ENCODE peak calls at places on chromosomes 5 and 9, in ten cellular contexts. T is fibroblast of lung, H is tibial artery, P is ascending aorta, L is right cardiac atrium, R is NT2/D1, F is astrocyte of the spinal cord, I is A549, Y is AG09309, J is GM12865. W is an unnamed sample.

GRCh38 chr5:52771343-52772039 is 16.2 kb upstream of the ITGA1 start:
- DNase-seq in R (no peak), J (peak), F (no peak), P (no peak), T (no peak), Y (no peak), I (no peak), L (no peak), H (no peak), W (no peak)

GRCh38 chr9:120868676-120869359 is 8.2 kb downstream of the PHF19 start:
- DNase-seq in T (peak), H (peak), Y (peak), P (peak), I (peak), R (peak), J (peak), F (peak), L (peak), W (peak)

GRCh38 chr5:32173394-32174010 is 617 bp downstream of the GOLPH3 start:
- DNase-seq in Y (no peak), J (peak), H (peak), L (peak), P (no peak), F (no peak), I (peak), R (no peak), T (peak), W (peak)

GRCh38 chr5:135229122-135229521 is 169.9 kb downstream of the MACROH2A1 start:
- DNase-seq in I (no peak), J (no peak), T (no peak), R (no peak), F (no peak), P (no peak), L (no peak), Y (no peak), H (no peak), W (no peak)

GRCh38 chr9:136603901-136604816 is 58.3 kb upstream of the NOTCH1 start:
- DNase-seq in T (no peak), P (no peak), H (no peak), L (peak), F (no peak), I (no peak), J (no peak), R (no peak), Y (no peak), W (no peak)

GRCh38 chr9:131997779-131998178 is 81.9 kb downstream of the MED27 start:
- DNase-seq in R (no peak), F (peak), Y (no peak), H (no peak), I (no peak), L (peak), J (no peak), T (peak), P (no peak), W (peak)

GRCh38 chr5:99105216-99105615 is 176.4 kb upstream of the CHD1 start:
- DNase-seq in F (peak), T (peak), R (no peak), J (no peak), I (no peak), H (no peak), P (no peak), Y (no peak), L (no peak), W (no peak)

GRCh38 chr5:103522586-103522985 is 40.0 kb downstream of the NUDT12 start:
- DNase-seq in T (no peak), Y (no peak), H (no peak), I (no peak), L (peak), R (no peak), J (no peak), F (no peak), P (no peak), W (no peak)

GRCh38 chr5:141961466-141961865 is 3.5 kb upstream of the PCDH12 start:
- DNase-seq in L (no peak), R (no peak), I (no peak), T (no peak), P (no peak), H (no peak), Y (no peak), F (no peak), J (no peak), W (no peak)

GRCh38 chr5:39058178-39058577 is 16.0 kb downstream of the RICTOR start:
- DNase-seq in I (no peak), F (no peak), H (no peak), L (no peak), Y (no peak), T (no peak), J (no peak), R (no peak), P (no peak), W (no peak)

GRCh38 chr5:73529081-73529480 is 30.8 kb downstream of the BTF3 start:
- DNase-seq in Y (no peak), J (no peak), P (no peak), I (no peak), T (no peak), H (no peak), F (no peak), R (no peak), L (no peak), W (no peak)

GRCh38 chr9:130182090-130182909 is 10.1 kb downstream of the NCS1 start:
- DNase-seq in F (no peak), I (peak), P (no peak), L (peak), H (no peak), J (no peak), R (no peak), Y (no peak), T (no peak), W (no peak)

GRCh38 chr5:42858709-42859108 is 47.0 kb upstream of the SELENOP start:
- DNase-seq in F (no peak), I (no peak), T (peak), P (no peak), H (no peak), J (no peak), Y (no peak), R (no peak), L (peak), W (peak)
- H3K4me3 ChIP-seq in F (no peak), I (no peak), T (no peak), P (peak), H (no peak), J (no peak), Y (no peak), R (no peak), L (no peak), W (no peak)

GRCh38 chr5:84248013-84248412 is 136.7 kb downstream of the EDIL3 start:
- DNase-seq in L (no peak), R (no peak), T (peak), H (no peak), Y (no peak), J (no peak), P (no peak), F (no peak), I (peak), W (no peak)

GRCh38 chr5:84253946-84254345 is 130.7 kb downstream of the EDIL3 start:
- DNase-seq in R (no peak), J (no peak), T (no peak), H (no peak), Y (no peak), P (no peak), I (no peak), L (no peak), F (no peak), W (no peak)

GRCh38 chr5:84255318-84255717 is 129.4 kb downstream of the EDIL3 start:
- DNase-seq in F (peak), Y (peak), I (peak), T (peak), L (no peak), P (no peak), R (no peak), H (no peak), J (peak), W (no peak)

GRCh38 chr5:84251503-84251902 is 133.2 kb downstream of the EDIL3 start:
- DNase-seq in Y (no peak), H (no peak), I (no peak), L (no peak), R (no peak), F (no peak), J (no peak), P (no peak), T (no peak), W (no peak)

DNA sequence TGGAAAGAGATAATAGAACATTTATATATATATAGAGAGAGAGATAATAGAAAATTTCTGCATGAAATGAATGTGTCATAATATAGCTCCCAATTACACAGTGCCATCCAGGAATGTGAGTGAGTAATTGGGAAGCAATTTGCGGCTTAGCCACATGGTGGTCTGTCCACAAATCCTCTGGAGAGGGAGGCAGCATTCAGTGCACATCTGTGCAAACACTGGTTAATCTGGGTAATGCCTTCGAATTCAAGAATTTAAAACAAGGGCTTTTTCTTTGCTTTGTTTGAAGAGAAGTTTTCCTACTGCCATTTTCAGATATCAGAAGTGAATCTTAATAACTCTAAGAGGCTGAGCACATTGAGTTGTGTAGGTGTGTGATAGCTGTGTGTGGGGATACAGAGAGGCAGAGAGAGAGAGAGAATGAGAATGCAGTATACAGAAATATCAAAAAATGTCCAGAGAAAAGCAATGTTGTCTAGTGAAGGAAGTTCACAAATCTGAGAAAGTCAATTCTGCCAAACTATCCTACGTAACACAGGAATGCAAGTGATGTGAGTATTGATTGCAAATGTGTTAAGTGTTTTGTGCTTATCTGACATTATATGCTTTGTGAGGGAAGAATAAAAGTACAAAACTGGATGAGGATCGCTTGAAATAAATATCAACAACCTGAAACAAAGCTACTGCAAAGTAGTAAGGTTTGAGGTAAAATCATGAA is 134.6 kb downstream of the EDIL3 start:
- DNase-seq in L (no peak), Y (peak), F (peak), P (no peak), H (no peak), T (peak), J (no peak), I (peak), R (no peak), W (peak)
- H3K4me3 ChIP-seq in L (no peak), Y (no peak), F (no peak), P (no peak), H (no peak), T (no peak), J (no peak), I (no peak), R (no peak), W (no peak)

GRCh38 chr9:112541690-112542089 is 55.1 kb downstream of the KIAA1958 start:
- DNase-seq in T (peak), F (no peak), H (no peak), J (no peak), I (no peak), R (no peak), Y (no peak), L (no peak), P (no peak), W (peak)

GRCh38 chr9:112544477-112544876 is 57.9 kb downstream of the KIAA1958 start:
- DNase-seq in I (no peak), J (no peak), F (no peak), H (no peak), T (no peak), R (no peak), Y (no peak), L (no peak), P (no peak), W (no peak)

GRCh38 chr9:112545237-112545636 is 58.6 kb downstream of the KIAA1958 start:
- DNase-seq in T (no peak), P (no peak), J (no peak), I (no peak), F (no peak), L (no peak), R (no peak), H (no peak), Y (no peak), W (no peak)

GRCh38 chr9:112540800-112541199 is 54.2 kb downstream of the KIAA1958 start:
- DNase-seq in R (no peak), L (no peak), J (no peak), P (no peak), I (no peak), H (no peak), T (no peak), F (no peak), Y (no peak), W (no peak)

DNA sequence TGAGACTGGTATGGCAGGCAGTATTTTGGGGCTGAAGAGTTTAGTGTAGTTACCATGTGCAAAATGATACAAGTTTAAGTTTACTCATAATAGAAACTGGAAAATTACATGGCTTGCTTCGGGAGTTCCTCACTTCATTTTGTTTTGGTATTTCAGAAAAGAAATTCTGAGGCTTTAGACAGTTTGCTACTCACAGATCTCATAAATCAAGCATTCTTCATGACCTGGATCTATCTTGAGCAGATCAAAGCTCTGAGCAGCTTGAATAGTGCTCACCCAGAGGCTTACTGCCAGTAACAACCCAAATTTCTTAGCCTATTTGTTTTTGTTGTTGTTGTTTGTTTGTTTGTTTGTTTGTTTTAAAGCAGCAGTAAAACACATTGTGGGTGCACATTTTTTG is 56.3 kb downstream of the KIAA1958 start:
- DNase-seq in P (no peak), R (no peak), T (no peak), I (no peak), Y (no peak), H (no peak), L (no peak), F (no peak), J (peak), W (no peak)
- H3K4me3 ChIP-seq in P (no peak), R (no peak), T (no peak), I (no peak), Y (no peak), H (no peak), L (no peak), F (no peak), J (no peak), W (no peak)

DNA sequence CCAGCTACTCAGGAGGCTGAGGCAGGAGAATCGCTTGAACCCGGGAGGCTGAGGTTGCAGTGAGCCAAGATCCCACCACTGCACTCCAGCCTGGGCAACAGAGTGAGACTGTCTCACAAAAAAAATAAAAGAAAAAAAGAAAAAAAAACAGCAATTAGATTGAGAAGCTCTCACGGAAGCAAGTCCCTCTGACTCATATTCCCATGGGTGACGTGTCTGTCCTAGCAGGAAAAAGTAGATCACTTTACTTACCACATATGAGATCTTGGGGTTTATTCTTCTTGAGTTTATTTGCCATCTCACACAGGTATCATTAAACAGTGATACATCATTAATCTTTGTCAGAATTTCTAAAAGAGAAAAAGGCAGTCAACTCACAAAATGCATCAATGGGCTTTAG is 62.6 kb downstream of the SUSD1 start:
- DNase-seq in L (no peak), F (peak), J (no peak), Y (peak), H (no peak), R (no peak), I (peak), T (peak), P (no peak), W (peak)
- H3K4me3 ChIP-seq in L (no peak), F (no peak), J (no peak), Y (no peak), H (no peak), R (no peak), I (no peak), T (no peak), P (no peak), W (no peak)